ENCODE peak calls at places on chromosomes 6 and 20, in nine cellular contexts. One of them, this sample, is unnamed.

GRCh38 chr6:3389390-3390167 is 67.3 kb downstream of the SLC22A23 start:
- DNase-seq in A673: no peak
- DNase-seq in esophagus squamous epithelium: no peak
- DNase-seq in uterus: peak; percentile 70
- DNase-seq in upper lobe of right lung: no peak
- DNase-seq in thyroid gland: no peak
- DNase-seq in naive thymus-derived CD4-positive, alpha-beta T cell: no peak
- DNase-seq in CD8-positive, alpha-beta T cell: no peak
- DNase-seq in GM23338: no peak
- DNase-seq in this sample: no peak

GRCh38 chr6:29620629-29621028 is 12.4 kb downstream of the GABBR1 start:
- DNase-seq in esophagus squamous epithelium: no peak
- DNase-seq in thyroid gland: no peak
- DNase-seq in uterus: no peak
- DNase-seq in upper lobe of right lung: no peak
- DNase-seq in CD8-positive, alpha-beta T cell: no peak
- DNase-seq in GM23338: no peak
- DNase-seq in A673: no peak
- DNase-seq in naive thymus-derived CD4-positive, alpha-beta T cell: no peak
- DNase-seq in this sample: no peak

GRCh38 chr6:117204903-117205302 is 60.5 kb upstream of the VGLL2 start:
- DNase-seq in uterus: no peak
- DNase-seq in naive thymus-derived CD4-positive, alpha-beta T cell: no peak
- DNase-seq in A673: no peak
- DNase-seq in CD8-positive, alpha-beta T cell: no peak
- DNase-seq in upper lobe of right lung: no peak
- DNase-seq in GM23338: no peak
- DNase-seq in thyroid gland: no peak
- DNase-seq in esophagus squamous epithelium: no peak
- DNase-seq in this sample: no peak

GRCh38 chr6:99349620-99350141 is at the start of gene FAXC:
- DNase-seq in uterus: peak; percentile 30
- DNase-seq in A673: peak; percentile 37
- DNase-seq in esophagus squamous epithelium: no peak
- DNase-seq in thyroid gland: peak; percentile 68
- DNase-seq in CD8-positive, alpha-beta T cell: no peak
- DNase-seq in naive thymus-derived CD4-positive, alpha-beta T cell: no peak
- DNase-seq in GM23338: peak; percentile 83
- DNase-seq in upper lobe of right lung: peak; percentile 85
- DNase-seq in this sample: peak; percentile 38

GRCh38 chr20:24787621-24788020 is 161.4 kb upstream of the CST7 start:
- DNase-seq in upper lobe of right lung: no peak
- DNase-seq in GM23338: no peak
- DNase-seq in thyroid gland: no peak
- DNase-seq in naive thymus-derived CD4-positive, alpha-beta T cell: no peak
- DNase-seq in A673: no peak
- DNase-seq in uterus: no peak
- DNase-seq in esophagus squamous epithelium: no peak
- DNase-seq in CD8-positive, alpha-beta T cell: no peak
- DNase-seq in this sample: no peak

GRCh38 chr20:3767434-3768341 is at the start of gene ADISSP:
- DNase-seq in upper lobe of right lung: peak; percentile 100
- DNase-seq in GM23338: peak; percentile 99
- DNase-seq in naive thymus-derived CD4-positive, alpha-beta T cell: peak; percentile 93
- DNase-seq in CD8-positive, alpha-beta T cell: peak; percentile 95
- DNase-seq in esophagus squamous epithelium: peak; percentile 90
- DNase-seq in thyroid gland: peak; percentile 98
- DNase-seq in uterus: peak; percentile 98
- DNase-seq in A673: peak; percentile 99
- DNase-seq in this sample: peak; percentile 99

GRCh38 chr20:1857403-1857941 is 37.7 kb upstream of the SIRPA start:
- DNase-seq in thyroid gland: no peak
- DNase-seq in GM23338: peak; percentile 46
- DNase-seq in uterus: no peak
- DNase-seq in upper lobe of right lung: no peak
- DNase-seq in A673: no peak
- DNase-seq in naive thymus-derived CD4-positive, alpha-beta T cell: no peak
- DNase-seq in esophagus squamous epithelium: no peak
- DNase-seq in CD8-positive, alpha-beta T cell: no peak
- DNase-seq in this sample: no peak

GRCh38 chr6:89122625-89123024 is 4.8 kb upstream of the SRSF12 start:
- DNase-seq in upper lobe of right lung: no peak
- DNase-seq in naive thymus-derived CD4-positive, alpha-beta T cell: peak; percentile 28
- DNase-seq in uterus: no peak
- DNase-seq in GM23338: peak; percentile 56
- DNase-seq in esophagus squamous epithelium: no peak
- DNase-seq in thyroid gland: no peak
- DNase-seq in CD8-positive, alpha-beta T cell: no peak
- DNase-seq in A673: peak; percentile 74
- DNase-seq in this sample: no peak

GRCh38 chr20:3436864-3437574 is 29.6 kb upstream of the DNAAF9 start:
- DNase-seq in thyroid gland: no peak
- DNase-seq in naive thymus-derived CD4-positive, alpha-beta T cell: no peak
- DNase-seq in uterus: no peak
- DNase-seq in esophagus squamous epithelium: no peak
- DNase-seq in CD8-positive, alpha-beta T cell: no peak
- DNase-seq in upper lobe of right lung: no peak
- DNase-seq in GM23338: no peak
- DNase-seq in A673: no peak
- DNase-seq in this sample: no peak

GRCh38 chr6:71414486-71414885 is 125.9 kb downstream of the OGFRL1 start:
- DNase-seq in thyroid gland: no peak
- DNase-seq in CD8-positive, alpha-beta T cell: no peak
- DNase-seq in naive thymus-derived CD4-positive, alpha-beta T cell: no peak
- DNase-seq in A673: no peak
- DNase-seq in upper lobe of right lung: no peak
- DNase-seq in uterus: no peak
- DNase-seq in esophagus squamous epithelium: no peak
- DNase-seq in GM23338: no peak
- DNase-seq in this sample: no peak

GRCh38 chr6:106767271-106767670 is 137.9 kb downstream of the QRSL1 start:
- DNase-seq in thyroid gland: no peak
- DNase-seq in esophagus squamous epithelium: no peak
- DNase-seq in CD8-positive, alpha-beta T cell: no peak
- DNase-seq in naive thymus-derived CD4-positive, alpha-beta T cell: no peak
- DNase-seq in A673: no peak
- DNase-seq in upper lobe of right lung: no peak
- DNase-seq in uterus: no peak
- DNase-seq in GM23338: no peak
- DNase-seq in this sample: no peak

GRCh38 chr20:3340443-3340842 is 67.0 kb downstream of the DNAAF9 start:
- DNase-seq in naive thymus-derived CD4-positive, alpha-beta T cell: no peak
- DNase-seq in thyroid gland: peak; percentile 97
- DNase-seq in CD8-positive, alpha-beta T cell: no peak
- DNase-seq in uterus: no peak
- DNase-seq in A673: no peak
- DNase-seq in GM23338: no peak
- DNase-seq in esophagus squamous epithelium: no peak
- DNase-seq in upper lobe of right lung: peak; percentile 91
- DNase-seq in this sample: peak; percentile 80

GRCh38 chr20:36744764-36745191 is 1.1 kb downstream of the NDRG3 start:
- DNase-seq in thyroid gland: peak; percentile 15
- DNase-seq in A673: no peak
- DNase-seq in upper lobe of right lung: no peak
- DNase-seq in naive thymus-derived CD4-positive, alpha-beta T cell: no peak
- DNase-seq in CD8-positive, alpha-beta T cell: no peak
- DNase-seq in esophagus squamous epithelium: no peak
- DNase-seq in uterus: no peak
- DNase-seq in GM23338: peak; percentile 42
- DNase-seq in this sample: peak; percentile 21

GRCh38 chr6:2230659-2231277 is 14.6 kb downstream of the GMDS start:
- DNase-seq in GM23338: no peak
- DNase-seq in CD8-positive, alpha-beta T cell: no peak
- DNase-seq in naive thymus-derived CD4-positive, alpha-beta T cell: no peak
- DNase-seq in A673: no peak
- DNase-seq in esophagus squamous epithelium: no peak
- DNase-seq in uterus: no peak
- DNase-seq in upper lobe of right lung: no peak
- DNase-seq in thyroid gland: no peak
- DNase-seq in this sample: no peak

GRCh38 chr6:108686896-108687295 is 126.2 kb downstream of the FOXO3 start:
- DNase-seq in esophagus squamous epithelium: no peak
- DNase-seq in CD8-positive, alpha-beta T cell: no peak
- DNase-seq in upper lobe of right lung: no peak
- DNase-seq in A673: no peak
- DNase-seq in naive thymus-derived CD4-positive, alpha-beta T cell: no peak
- DNase-seq in thyroid gland: no peak
- DNase-seq in uterus: no peak
- DNase-seq in GM23338: no peak
- DNase-seq in this sample: no peak

GRCh38 chr6:130625825-130626500 is 201.2 kb upstream of the SMLR1 start:
- DNase-seq in uterus: no peak
- DNase-seq in thyroid gland: no peak
- DNase-seq in A673: peak; percentile 86
- DNase-seq in esophagus squamous epithelium: no peak
- DNase-seq in CD8-positive, alpha-beta T cell: no peak
- DNase-seq in GM23338: peak; percentile 16
- DNase-seq in upper lobe of right lung: no peak
- DNase-seq in naive thymus-derived CD4-positive, alpha-beta T cell: no peak
- DNase-seq in this sample: no peak
- H3K4me3 ChIP-seq in uterus: no peak overlapping the region
- H3K4me3 ChIP-seq in thyroid gland: no peak overlapping the region
- H3K4me3 ChIP-seq in A673: no peak overlapping the region
- H3K4me3 ChIP-seq in esophagus squamous epithelium: no peak overlapping the region
- H3K4me3 ChIP-seq in CD8-positive, alpha-beta T cell: no peak overlapping the region
- H3K4me3 ChIP-seq in GM23338: no peak overlapping the region
- H3K4me3 ChIP-seq in upper lobe of right lung: no peak overlapping the region
- H3K4me3 ChIP-seq in naive thymus-derived CD4-positive, alpha-beta T cell: no peak overlapping the region
- H3K4me3 ChIP-seq in this sample: no peak overlapping the region

GRCh38 chr6:133999305-133999704 is 46.3 kb downstream of the TBPL1 start:
- DNase-seq in uterus: no peak
- DNase-seq in esophagus squamous epithelium: no peak
- DNase-seq in thyroid gland: no peak
- DNase-seq in CD8-positive, alpha-beta T cell: no peak
- DNase-seq in naive thymus-derived CD4-positive, alpha-beta T cell: no peak
- DNase-seq in upper lobe of right lung: no peak
- DNase-seq in GM23338: no peak
- DNase-seq in A673: no peak
- DNase-seq in this sample: no peak
- H3K4me1 ChIP-seq in uterus: no peaks in the 10 kb centered on the region
- H3K4me1 ChIP-seq in esophagus squamous epithelium: no peaks in the 10 kb centered on the region
- H3K4me1 ChIP-seq in thyroid gland: no peaks in the 10 kb centered on the region
- H3K4me1 ChIP-seq in CD8-positive, alpha-beta T cell: no peaks in the 10 kb centered on the region
- H3K4me1 ChIP-seq in naive thymus-derived CD4-positive, alpha-beta T cell: no peaks in the 10 kb centered on the region
- H3K4me1 ChIP-seq in upper lobe of right lung: peaks cover 2% of the 10 kb centered on the region
- H3K4me1 ChIP-seq in GM23338: peaks cover 11% of the 10 kb centered on the region
- H3K4me1 ChIP-seq in A673: no peaks in the 10 kb centered on the region
- H3K4me1 ChIP-seq in this sample: peaks cover 3% of the 10 kb centered on the region

GRCh38 chr6:11712760-11713159 is 65.8 kb downstream of the ADTRP start:
- DNase-seq in upper lobe of right lung: no peak
- DNase-seq in thyroid gland: peak; percentile 43
- DNase-seq in A673: no peak
- DNase-seq in CD8-positive, alpha-beta T cell: no peak
- DNase-seq in uterus: peak; percentile 17
- DNase-seq in GM23338: no peak
- DNase-seq in naive thymus-derived CD4-positive, alpha-beta T cell: no peak
- DNase-seq in esophagus squamous epithelium: no peak
- DNase-seq in this sample: no peak

GRCh38 chr6:11710221-11710836 is 68.3 kb downstream of the ADTRP start:
- DNase-seq in uterus: no peak
- DNase-seq in CD8-positive, alpha-beta T cell: peak; percentile 33
- DNase-seq in naive thymus-derived CD4-positive, alpha-beta T cell: peak; percentile 75
- DNase-seq in upper lobe of right lung: no peak
- DNase-seq in esophagus squamous epithelium: no peak
- DNase-seq in GM23338: no peak
- DNase-seq in A673: no peak
- DNase-seq in thyroid gland: peak; percentile 59
- DNase-seq in this sample: no peak

GRCh38 chr6:11711644-11711993 is 67.0 kb downstream of the ADTRP start:
- DNase-seq in uterus: no peak
- DNase-seq in upper lobe of right lung: peak; percentile 63
- DNase-seq in A673: no peak
- DNase-seq in naive thymus-derived CD4-positive, alpha-beta T cell: peak; percentile 41
- DNase-seq in GM23338: no peak
- DNase-seq in esophagus squamous epithelium: no peak
- DNase-seq in CD8-positive, alpha-beta T cell: peak; percentile 27
- DNase-seq in thyroid gland: no peak
- DNase-seq in this sample: no peak

GRCh38 chr6:11710968-11711643 is 67.5 kb downstream of the ADTRP start:
- DNase-seq in esophagus squamous epithelium: no peak
- DNase-seq in CD8-positive, alpha-beta T cell: no peak
- DNase-seq in GM23338: no peak
- DNase-seq in thyroid gland: no peak
- DNase-seq in upper lobe of right lung: no peak
- DNase-seq in A673: no peak
- DNase-seq in uterus: no peak
- DNase-seq in naive thymus-derived CD4-positive, alpha-beta T cell: no peak
- DNase-seq in this sample: no peak

DNA sequence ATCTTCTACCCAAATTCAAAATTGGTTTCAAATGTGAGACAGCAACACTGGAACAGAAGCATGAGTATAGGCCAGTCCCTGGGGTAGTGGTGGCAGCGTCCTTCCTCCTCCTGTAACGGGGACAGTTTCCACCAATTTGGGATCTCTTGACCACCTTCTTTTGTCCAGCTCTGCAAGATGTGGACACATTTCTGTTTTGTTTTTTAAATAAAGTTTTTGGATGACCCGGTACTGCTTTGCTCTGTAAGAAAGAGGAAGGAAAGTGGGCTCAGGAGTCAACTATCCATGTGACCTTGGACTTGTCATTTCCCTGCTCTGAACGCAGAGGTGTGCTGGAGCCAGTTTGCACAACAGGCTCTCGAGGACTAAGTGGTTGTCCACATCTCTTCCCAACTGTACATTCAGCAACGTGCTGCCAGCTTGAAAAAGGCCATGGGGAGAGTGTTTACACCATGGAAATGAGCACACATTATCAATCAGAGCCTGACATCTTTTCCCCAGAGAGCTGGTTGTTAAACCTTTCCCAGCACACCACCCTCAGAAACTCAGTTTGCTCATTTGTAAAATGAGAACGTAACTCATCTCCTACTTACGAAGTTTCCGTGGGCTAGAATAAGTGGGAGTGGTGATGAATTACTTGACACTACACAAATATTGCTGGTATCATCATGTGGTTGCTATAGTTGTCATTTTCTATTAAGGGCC is 66.5 kb downstream of the ADTRP start:
- DNase-seq in GM23338: no peak
- DNase-seq in esophagus squamous epithelium: no peak
- DNase-seq in thyroid gland: no peak
- DNase-seq in naive thymus-derived CD4-positive, alpha-beta T cell: no peak
- DNase-seq in A673: no peak
- DNase-seq in uterus: no peak
- DNase-seq in upper lobe of right lung: no peak
- DNase-seq in CD8-positive, alpha-beta T cell: no peak
- DNase-seq in this sample: no peak
- H3K27ac ChIP-seq in GM23338: no peak overlapping the region
- H3K27ac ChIP-seq in esophagus squamous epithelium: peak overlapping the region; percentile 43
- H3K27ac ChIP-seq in thyroid gland: peak overlapping the region; percentile 7
- H3K27ac ChIP-seq in naive thymus-derived CD4-positive, alpha-beta T cell: peak overlapping the region; percentile 67
- H3K27ac ChIP-seq in A673: no peak overlapping the region
- H3K27ac ChIP-seq in uterus: no peak overlapping the region
- H3K27ac ChIP-seq in upper lobe of right lung: no peak overlapping the region
- H3K27ac ChIP-seq in CD8-positive, alpha-beta T cell: peak overlapping the region; percentile 28
- H3K27ac ChIP-seq in this sample: no peak overlapping the region

DNA sequence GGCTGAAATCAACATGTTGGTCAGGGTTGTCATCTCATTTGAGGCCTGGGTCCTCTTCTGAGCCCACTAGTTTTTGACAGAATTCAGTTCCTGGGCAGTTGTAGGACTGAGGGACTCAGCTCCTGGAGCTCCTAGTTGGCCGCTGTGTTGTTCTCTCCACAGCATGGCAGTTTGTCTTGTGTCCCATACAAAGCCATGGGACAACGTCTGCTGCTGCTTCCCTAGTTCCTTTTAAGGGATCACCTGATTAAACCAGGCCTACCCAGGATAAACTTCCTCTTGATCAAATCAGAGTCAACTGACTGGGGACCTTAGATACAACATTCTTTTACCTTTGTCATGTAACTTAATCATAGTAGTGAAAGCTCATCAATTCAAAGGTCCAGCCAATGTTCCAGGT is 141.0 kb downstream of the BCAS1 start:
- DNase-seq in GM23338: no peak
- DNase-seq in uterus: no peak
- DNase-seq in thyroid gland: no peak
- DNase-seq in naive thymus-derived CD4-positive, alpha-beta T cell: no peak
- DNase-seq in CD8-positive, alpha-beta T cell: no peak
- DNase-seq in A673: no peak
- DNase-seq in esophagus squamous epithelium: no peak
- DNase-seq in upper lobe of right lung: no peak
- DNase-seq in this sample: no peak
- H3K4me3 ChIP-seq in GM23338: no peak overlapping the region
- H3K4me3 ChIP-seq in uterus: no peak overlapping the region
- H3K4me3 ChIP-seq in thyroid gland: no peak overlapping the region
- H3K4me3 ChIP-seq in naive thymus-derived CD4-positive, alpha-beta T cell: no peak overlapping the region
- H3K4me3 ChIP-seq in CD8-positive, alpha-beta T cell: no peak overlapping the region
- H3K4me3 ChIP-seq in A673: no peak overlapping the region
- H3K4me3 ChIP-seq in esophagus squamous epithelium: no peak overlapping the region
- H3K4me3 ChIP-seq in upper lobe of right lung: no peak overlapping the region
- H3K4me3 ChIP-seq in this sample: no peak overlapping the region